ENCODE peak calls at places on chromosomes 3 and 15, in ten cellular contexts. Q is IMR-90, S is OCI-LY7, N is endothelial cell of umbilical vein, C is uterus, J is breast epithelium, Y is PC-3, M is sigmoid colon, W is gastrocnemius medialis, V is aorta. P is an unnamed sample.
A peak's percentile ranks its signal among the peaks of the same experiment; 100 is the strongest.

GRCh38 chr15:64916365-64916764 is 4.7 kb downstream of the ANKDD1A start:
- DNase-seq in Q (no peak), V (no peak), C (no peak), S (no peak), N (no peak), J (no peak), Y (no peak), M (no peak), W (no peak), P (no peak)

GRCh38 chr3:87206070-87206469 is 21.0 kb upstream of the CHMP2B start:
- DNase-seq in M (no peak), V (no peak), Y (peak; percentile 98), N (peak; percentile 29), Q (peak; percentile 86), C (no peak), J (no peak), S (no peak), W (no peak), P (no peak)

GRCh38 chr3:132721479-132722164 is 587 bp downstream of the NPHP3 start:
- DNase-seq in V (peak; percentile 89), S (no peak), M (peak; percentile 85), J (peak; percentile 59), Y (peak; percentile 40), C (peak; percentile 20), Q (peak; percentile 67), N (no peak), W (peak; percentile 44), P (peak; percentile 74)

GRCh38 chr15:49918106-49918505 is 200.9 kb downstream of the ATP8B4 start:
- DNase-seq in M (no peak), C (no peak), Y (peak; percentile 6), V (no peak), J (no peak), N (peak; percentile 1), S (no peak), W (no peak), Q (peak; percentile 51), P (no peak)

GRCh38 chr3:48598323-48599076 is 3.4 kb upstream of the COL7A1 start:
- DNase-seq in S (no peak), N (no peak), Q (peak; percentile 94), V (peak; percentile 91), Y (peak; percentile 94), M (no peak), J (peak; percentile 93), W (peak; percentile 89), C (peak; percentile 77), P (peak; percentile 65)

GRCh38 chr3:155853214-155854146 is 747 bp downstream of the SLC33A1 start:
- DNase-seq in V (peak; percentile 80), N (no peak), Q (peak; percentile 7), M (peak; percentile 75), C (no peak), S (peak; percentile 43), Y (peak; percentile 19), J (no peak), W (peak; percentile 3), P (peak; percentile 37)

GRCh38 chr15:85642054-85642692 is 152.6 kb downstream of the KLHL25 start:
- DNase-seq in Y (no peak), W (no peak), V (no peak), Q (no peak), N (no peak), C (peak; percentile 43), S (no peak), M (no peak), J (no peak), P (no peak)

GRCh38 chr3:132659000-132659369 is 624 bp downstream of the ACAD11 start:
- DNase-seq in N (no peak), C (no peak), S (no peak), Q (no peak), J (no peak), V (no peak), W (no peak), M (no peak), Y (no peak), P (no peak)

GRCh38 chr15:101121511-101122090 is 130.2 kb downstream of the CHSY1 start:
- DNase-seq in J (peak; percentile 37), S (peak; percentile 27), M (peak; percentile 86), V (peak; percentile 90), Q (peak; percentile 74), C (peak; percentile 67), Y (peak; percentile 12), N (peak; percentile 78), W (peak; percentile 35), P (peak; percentile 87)

GRCh38 chr15:101120961-101121360 is 130.9 kb downstream of the CHSY1 start:
- DNase-seq in Y (no peak), N (no peak), J (no peak), W (no peak), S (no peak), M (no peak), V (peak; percentile 77), Q (no peak), C (no peak), P (no peak)

GRCh38 chr15:101118615-101119014 is 133.2 kb downstream of the CHSY1 start:
- DNase-seq in W (no peak), C (no peak), M (no peak), N (no peak), V (peak; percentile 68), S (no peak), Q (no peak), Y (no peak), J (no peak), P (no peak)

GRCh38 chr15:101122266-101122665 is 129.6 kb downstream of the CHSY1 start:
- DNase-seq in J (no peak), C (no peak), V (peak; percentile 59), N (no peak), M (no peak), Q (no peak), Y (no peak), S (no peak), W (no peak), P (no peak)

GRCh38 chr15:101120473-101120872 is 131.4 kb downstream of the CHSY1 start:
- DNase-seq in J (no peak), N (no peak), Q (no peak), M (no peak), S (no peak), V (peak; percentile 57), W (no peak), C (no peak), Y (no peak), P (no peak)
- H3K4me1 ChIP-seq in J (peaks cover 19% of the 10 kb centered on the region), N (peaks cover 3% of the 10 kb centered on the region), Q (peaks cover 27% of the 10 kb centered on the region), M (peaks cover 24% of the 10 kb centered on the region), S (peaks cover 19% of the 10 kb centered on the region), V (no peaks in the 10 kb centered on the region), W (peaks cover 17% of the 10 kb centered on the region), C (no peaks in the 10 kb centered on the region), Y (peaks cover 14% of the 10 kb centered on the region), P (peaks cover 23% of the 10 kb centered on the region)

DNA sequence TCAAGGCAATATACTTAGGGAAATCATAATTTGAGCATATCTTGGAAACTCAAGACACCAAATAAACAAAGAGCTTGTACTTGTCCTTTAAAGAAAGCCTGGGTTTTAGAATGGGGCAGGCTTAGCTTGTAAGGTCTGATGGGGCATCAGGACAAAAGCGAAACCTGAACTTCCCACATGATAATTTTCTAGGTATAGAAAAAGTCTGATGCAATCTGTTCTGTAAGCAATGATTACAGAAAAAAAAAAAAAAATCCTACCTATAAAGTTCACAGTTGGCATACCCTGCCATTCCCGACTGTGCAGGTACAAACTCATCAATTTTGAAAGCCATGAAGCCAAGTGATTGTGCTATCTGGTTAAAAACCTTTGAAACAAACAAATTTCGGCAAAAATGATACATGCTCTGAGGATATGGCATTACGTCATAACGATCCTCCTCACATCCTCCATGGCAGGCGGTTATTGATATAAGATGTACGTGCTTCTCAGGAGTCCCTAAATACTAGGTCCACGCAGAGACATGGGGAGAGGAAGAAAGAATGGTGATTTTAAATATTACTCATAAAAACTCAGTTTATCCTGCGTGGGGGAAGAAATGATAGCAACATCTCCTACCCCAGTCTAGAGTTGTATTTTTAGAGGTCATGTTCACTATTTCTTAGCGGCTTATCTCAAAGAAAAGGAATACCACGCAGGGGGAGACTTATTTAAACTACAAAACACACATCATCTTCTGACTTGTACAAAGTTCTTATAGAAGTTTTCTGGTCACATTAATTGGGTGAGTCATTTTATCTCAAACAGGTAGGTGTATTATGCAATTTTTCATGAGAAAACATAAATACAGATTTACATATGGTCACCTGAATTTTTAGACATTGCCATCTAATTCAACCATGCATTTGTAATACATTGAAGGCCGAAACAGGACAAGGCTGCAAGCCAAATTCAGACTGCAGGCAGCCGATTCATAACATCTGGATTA is 27.0 kb downstream of the MB21D2 start:
- DNase-seq in V (no peak), N (no peak), S (no peak), C (no peak), Q (no peak), J (no peak), Y (peak; percentile 63), M (no peak), W (no peak), P (no peak)
- H3K4me1 ChIP-seq in V (no peaks in the 10 kb centered on the region), N (peaks cover 52% of the 10 kb centered on the region), S (no peaks in the 10 kb centered on the region), C (no peaks in the 10 kb centered on the region), Q (peaks cover 20% of the 10 kb centered on the region), J (no peaks in the 10 kb centered on the region), Y (peaks cover 77% of the 10 kb centered on the region), M (peaks cover 26% of the 10 kb centered on the region), W (peaks cover 14% of the 10 kb centered on the region), P (peaks cover 12% of the 10 kb centered on the region)

DNA sequence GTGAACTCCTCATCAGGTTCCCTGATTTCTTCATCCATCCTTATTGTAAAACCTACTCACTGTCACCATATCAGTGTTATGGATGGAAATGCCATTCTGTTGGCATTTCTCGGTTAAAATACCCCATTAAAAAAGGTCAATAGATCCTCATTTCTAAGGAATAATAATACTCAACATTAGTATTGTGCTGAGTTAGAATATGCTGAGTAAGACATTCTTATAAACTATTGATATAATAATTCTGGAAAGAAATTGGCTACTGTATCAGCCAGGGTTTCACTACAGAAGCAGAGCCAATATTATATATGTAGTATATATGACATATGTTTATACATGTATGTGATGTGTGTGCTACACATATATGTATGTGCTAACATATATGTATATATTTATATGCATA is 95.4 kb upstream of the KCNH8 start:
- DNase-seq in S (no peak), Y (no peak), V (no peak), M (no peak), C (no peak), Q (no peak), J (no peak), N (no peak), W (no peak), P (no peak)
- H3K4me1 ChIP-seq in S (no peaks in the 10 kb centered on the region), Y (no peaks in the 10 kb centered on the region), V (no peaks in the 10 kb centered on the region), M (no peaks in the 10 kb centered on the region), C (no peaks in the 10 kb centered on the region), Q (no peaks in the 10 kb centered on the region), J (no peaks in the 10 kb centered on the region), N (no peaks in the 10 kb centered on the region), W (no peaks in the 10 kb centered on the region), P (no peaks in the 10 kb centered on the region)

DNA sequence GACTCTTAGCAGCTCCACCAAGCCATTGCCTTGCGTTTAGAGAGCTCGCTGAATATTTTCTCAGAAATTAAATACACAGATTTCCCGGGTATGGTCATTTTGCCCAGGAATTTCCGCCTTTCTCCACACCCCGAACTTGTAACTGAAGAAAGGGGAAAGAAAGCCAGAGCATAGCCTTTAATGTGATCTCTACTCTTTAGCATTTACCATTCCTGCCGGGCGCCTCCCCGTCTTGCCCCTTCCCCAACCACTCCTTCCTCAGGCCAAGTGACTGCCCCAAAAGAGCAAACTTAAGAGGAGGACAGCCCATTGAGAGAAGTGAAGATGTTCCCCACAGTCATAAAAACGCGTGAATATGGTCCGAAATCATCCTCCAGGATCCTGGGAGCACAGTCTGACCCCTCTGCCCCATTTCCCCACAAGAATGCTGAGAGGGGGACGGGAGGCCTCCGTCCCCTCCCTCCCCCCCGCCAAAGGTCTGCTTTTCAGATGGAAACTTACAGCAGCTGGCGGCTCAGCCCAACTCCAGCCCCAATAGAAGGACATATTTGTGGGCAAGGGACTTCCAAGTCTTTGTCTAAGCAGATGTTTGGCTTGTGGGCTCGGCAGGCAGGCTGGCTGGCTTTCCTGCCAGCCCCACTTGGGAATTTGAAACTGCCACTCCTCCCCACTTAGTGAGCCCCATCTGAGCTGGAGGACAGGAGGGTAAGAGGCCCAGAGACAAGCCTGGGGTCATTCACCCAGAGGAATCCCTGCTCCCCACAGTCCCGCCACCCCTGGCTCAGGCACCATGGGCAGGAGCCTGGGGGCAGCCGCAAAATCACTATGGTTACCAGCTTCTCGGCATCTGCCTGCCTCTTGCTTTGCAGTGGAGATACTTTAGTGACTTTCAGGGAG is 53.4 kb downstream of the LMCD1 start:
- DNase-seq in V (peak; percentile 76), N (no peak), Q (peak; percentile 87), Y (no peak), M (no peak), C (peak; percentile 56), S (no peak), J (no peak), W (no peak), P (peak; percentile 85)
- H3K4me1 ChIP-seq in V (peaks cover 8% of the 10 kb centered on the region), N (no peaks in the 10 kb centered on the region), Q (peaks cover 23% of the 10 kb centered on the region), Y (no peaks in the 10 kb centered on the region), M (no peaks in the 10 kb centered on the region), C (no peaks in the 10 kb centered on the region), S (no peaks in the 10 kb centered on the region), J (no peaks in the 10 kb centered on the region), W (peaks cover 100% of the 10 kb centered on the region), P (peaks cover 3% of the 10 kb centered on the region)

P was measured in tibial artery.